ENCODE peak calls at places on chromosomes 1 and 21, in six cellular contexts. I is stromal cell of bone marrow; O is MM.1S; W is A172; E is amniotic stem cell; N is stimulated activated CD4-positive, alpha-beta T cell treated with anti-CD3 and anti-CD28 coated beads, Interleukin-15, amount 100 ng/mL, for 1 hour. K is an unnamed sample.

GRCh38 chr21:35649186-35649585 is 411.1 kb downstream of the SETD4 start:
- DNase-seq in I (peak; percentile 59), N (no peak), E (peak; percentile 9), O (no peak), W (peak; percentile 84), K (no peak)

GRCh38 chr1:99599678-99600175 is 46.2 kb upstream of the PALMD start:
- DNase-seq in W (peak; percentile 96), E (no peak), N (no peak), O (no peak), I (peak; percentile 71), K (no peak)

GRCh38 chr21:29523646-29524045 is 224.9 kb downstream of the BACH1 start:
- DNase-seq in N (no peak), E (no peak), W (no peak), I (peak; percentile 87), O (no peak), K (no peak)

GRCh38 chr1:39902121-39902807 is 547 bp upstream of the MYCL start:
- DNase-seq in I (no peak), W (no peak), E (no peak), O (peak; percentile 88), N (peak; percentile 36), K (peak; percentile 75)

GRCh38 chr1:6062670-6063069 is 17.0 kb downstream of the KCNAB2 start:
- DNase-seq in W (no peak), O (no peak), N (no peak), E (no peak), I (no peak), K (no peak)

GRCh38 chr1:89660086-89660946 is 27.4 kb downstream of the LRRC8C start:
- DNase-seq in O (no peak), W (no peak), I (no peak), N (no peak), E (no peak), K (no peak)

GRCh38 chr1:156894711-156895407 is 1.3 kb downstream of the PEAR1 start:
- DNase-seq in W (no peak), O (no peak), I (no peak), E (no peak), N (no peak), K (no peak)

GRCh38 chr1:19010503-19010902 is 54.0 kb upstream of the IFFO2 start:
- DNase-seq in I (no peak), O (no peak), E (no peak), N (no peak), W (peak; percentile 13), K (no peak)

GRCh38 chr1:94156226-94156625 is 35.3 kb upstream of the ABCA4 start:
- DNase-seq in W (no peak), I (no peak), N (no peak), E (no peak), O (no peak), K (no peak)

K was measured in frontal cortex.